ENCODE peak calls at places on chromosomes 5 and 9, in ten cellular contexts. B is gastrocnemius medialis, M is ovary, I is HCT116, R is lower leg skin, S is stomach, F is IMR-90, A is transverse colon, Q is endothelial cell of umbilical vein, U is H1. P is an unnamed sample.

GRCh38 chr5:35598707-35599370 is 18.8 kb upstream of the SPEF2 start:
- DNase-seq in R (no peak), B (no peak), S (peak; percentile 38), M (no peak), U (peak; percentile 46), I (peak; percentile 13), Q (no peak), A (peak; percentile 53), F (no peak), P (no peak)

GRCh38 chr5:159553792-159554191 is 223.5 kb upstream of the IL12B start:
- DNase-seq in M (no peak), S (no peak), Q (no peak), I (no peak), U (no peak), B (no peak), A (no peak), R (no peak), F (no peak), P (no peak)

GRCh38 chr5:82106806-82107205 is 135.0 kb downstream of the ATG10 start:
- DNase-seq in R (no peak), U (no peak), F (no peak), M (no peak), I (no peak), B (no peak), S (no peak), Q (peak; percentile 33), A (no peak), P (no peak)

GRCh38 chr5:141848771-141849370 is 29.3 kb downstream of the PCDH1 start:
- DNase-seq in Q (peak; percentile 94), I (no peak), S (peak; percentile 80), B (no peak), M (no peak), U (peak; percentile 83), F (peak; percentile 66), A (peak; percentile 79), R (peak; percentile 69), P (no peak)

GRCh38 chr5:134005415-134006118 is 792 bp upstream of the VDAC1 start:
- DNase-seq in I (no peak), A (peak; percentile 52), B (no peak), M (peak; percentile 67), U (no peak), S (peak; percentile 50), Q (no peak), F (no peak), R (no peak), P (no peak)

GRCh38 chr5:172597755-172598155 is 43.3 kb upstream of the NEURL1B start:
- DNase-seq in Q (no peak), M (peak; percentile 14), U (no peak), B (no peak), S (no peak), R (no peak), I (no peak), A (peak; percentile 42), F (no peak), P (no peak)

GRCh38 chr5:94314507-94315170 is 303.8 kb downstream of the KIAA0825 start:
- DNase-seq in S (no peak), Q (no peak), I (no peak), U (no peak), F (no peak), A (no peak), B (no peak), M (no peak), R (no peak), P (no peak)

GRCh38 chr5:80097516-80097915 is 62.4 kb downstream of the THBS4 start:
- DNase-seq in U (no peak), S (no peak), R (no peak), F (no peak), A (no peak), Q (no peak), M (no peak), I (no peak), B (no peak), P (no peak)

GRCh38 chr5:78649220-78649700 is 688 bp upstream of the LHFPL2 start:
- DNase-seq in U (no peak), S (no peak), A (no peak), F (no peak), R (no peak), Q (peak; percentile 35), I (no peak), M (no peak), B (no peak), P (no peak)

GRCh38 chr9:87635656-87636501 is 90.0 kb upstream of the CTSL start:
- DNase-seq in B (no peak), R (no peak), S (no peak), F (no peak), A (no peak), U (no peak), I (no peak), M (no peak), Q (no peak), P (no peak)

DNA sequence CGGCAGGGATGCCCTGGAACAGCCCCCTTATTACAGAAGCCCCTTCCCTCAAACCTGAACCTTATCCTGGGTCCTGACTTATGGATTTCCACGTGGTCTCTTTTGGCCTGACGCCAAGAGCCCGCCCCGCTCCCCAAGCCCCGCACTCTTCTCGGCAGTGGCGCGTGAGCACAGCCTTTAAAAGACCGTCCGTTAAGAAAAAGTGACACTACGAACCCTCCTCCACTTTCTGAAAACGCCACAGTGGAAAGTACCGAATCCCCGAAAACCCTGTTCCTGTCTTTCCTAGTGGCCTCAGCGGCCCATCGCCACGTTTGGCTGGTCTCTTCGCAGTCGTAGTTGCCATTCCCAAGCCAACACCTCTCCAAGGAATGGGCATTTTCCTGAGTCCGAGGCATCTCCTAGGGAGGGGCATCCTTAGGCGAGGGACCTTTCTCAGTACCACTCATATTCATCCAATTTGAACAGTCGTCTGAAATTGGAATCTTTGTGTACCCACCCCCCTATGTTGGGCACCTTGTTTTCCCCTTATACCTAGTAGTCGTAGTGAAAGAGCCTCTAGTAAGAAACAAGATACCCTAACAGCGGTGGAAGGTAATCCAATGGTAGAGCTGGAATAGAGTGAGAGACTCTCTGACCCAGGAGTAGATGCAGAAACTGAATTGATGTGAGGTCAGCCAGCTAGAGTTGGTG is 769 bp upstream of the MCIDAS start:
- DNase-seq in S (no peak), I (no peak), F (no peak), A (no peak), Q (no peak), U (no peak), M (no peak), B (no peak), R (no peak), P (no peak)
- H3K4me3 ChIP-seq in S (peak overlapping the region; percentile 60), I (peak overlapping the region; percentile 75), F (no peak overlapping the region), A (no peak overlapping the region), Q (no peak overlapping the region), U (peak overlapping the region; percentile 53), M (no peak overlapping the region), B (peak overlapping the region; percentile 44), R (peak overlapping the region; percentile 25), P (peak overlapping the region; percentile 41)

DNA sequence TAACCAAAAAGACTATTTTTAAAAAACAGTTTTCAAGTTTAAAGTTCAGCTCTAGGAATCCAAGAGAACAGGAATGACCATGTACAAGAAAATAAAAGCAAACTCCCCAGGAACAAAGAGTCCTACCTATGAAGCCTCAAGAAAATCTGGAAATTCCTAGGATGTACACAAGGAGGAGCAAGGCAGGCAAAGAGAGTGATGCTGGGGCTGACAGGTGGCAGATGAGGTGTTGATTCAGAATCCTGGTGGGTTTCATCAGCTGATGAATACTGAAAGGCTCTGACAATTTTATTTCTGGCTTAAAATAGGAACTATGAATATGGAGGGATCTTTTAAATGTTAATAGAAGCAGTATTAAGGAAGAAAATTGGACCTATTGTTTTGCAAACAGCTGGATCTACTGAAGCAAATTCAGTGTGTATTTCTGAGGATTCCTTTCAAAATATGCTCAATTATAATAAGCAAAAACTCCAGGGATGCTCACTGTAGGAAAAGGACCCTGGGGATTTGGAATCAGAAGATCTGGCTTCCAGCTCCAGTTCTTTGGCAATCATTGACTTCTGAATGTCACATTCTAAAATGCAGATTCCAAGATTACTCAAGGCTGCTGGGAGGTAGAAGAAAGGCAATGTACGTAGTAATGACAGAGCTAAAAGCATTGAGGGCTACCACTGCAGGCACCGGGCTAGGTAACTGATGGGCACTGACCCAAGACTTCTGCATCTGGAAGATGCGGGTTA is 28.0 kb upstream of the SH3RF2 start:
- DNase-seq in I (peak; percentile 18), B (no peak), S (no peak), Q (no peak), M (no peak), F (no peak), U (no peak), A (no peak), R (no peak), P (no peak)
- TF ChIP-seq CTCF in I (peak; percentile 65), B (no peak), S (no peak), Q (no peak), M (no peak), F (no peak), U (peak; percentile 38), A (peak; percentile 52), R (no peak), P (no peak)

GRCh38 chr9:35161713-35162604 is at the start of gene UNC13B:
- DNase-seq in R (peak; percentile 94), Q (peak; percentile 96), I (peak; percentile 82), F (peak; percentile 83), M (peak; percentile 97), U (peak; percentile 84), A (peak; percentile 97), B (peak; percentile 94), S (peak; percentile 97), P (peak; percentile 97)
- TF ChIP-seq POLR2A in R (no peak), Q (peak; percentile 96), I (peak; percentile 74), F (peak; percentile 45), M (peak; percentile 61), U (peak; percentile 73), A (peak; percentile 94), B (peak; percentile 91), S (peak; percentile 88), P (peak; percentile 21)

GRCh38 chr9:14183001-14183400 is 130.9 kb downstream of the NFIB start:
- DNase-seq in B (no peak), R (no peak), A (no peak), Q (no peak), I (no peak), M (no peak), S (no peak), U (no peak), F (no peak), P (no peak)

GRCh38 chr9:14180077-14180941 is 133.6 kb downstream of the NFIB start:
- DNase-seq in A (peak; percentile 35), U (no peak), B (no peak), M (peak; percentile 32), S (peak; percentile 53), Q (no peak), F (no peak), R (no peak), I (no peak), P (no peak)

GRCh38 chr9:14185016-14185415 is 128.9 kb downstream of the NFIB start:
- DNase-seq in I (no peak), A (no peak), R (no peak), U (no peak), S (no peak), M (no peak), Q (no peak), B (no peak), F (no peak), P (no peak)

GRCh38 chr9:14179449-14179848 is 134.5 kb downstream of the NFIB start:
- DNase-seq in A (peak; percentile 20), S (peak; percentile 73), F (no peak), U (no peak), I (peak; percentile 26), M (no peak), Q (no peak), R (no peak), B (no peak), P (no peak)

DNA sequence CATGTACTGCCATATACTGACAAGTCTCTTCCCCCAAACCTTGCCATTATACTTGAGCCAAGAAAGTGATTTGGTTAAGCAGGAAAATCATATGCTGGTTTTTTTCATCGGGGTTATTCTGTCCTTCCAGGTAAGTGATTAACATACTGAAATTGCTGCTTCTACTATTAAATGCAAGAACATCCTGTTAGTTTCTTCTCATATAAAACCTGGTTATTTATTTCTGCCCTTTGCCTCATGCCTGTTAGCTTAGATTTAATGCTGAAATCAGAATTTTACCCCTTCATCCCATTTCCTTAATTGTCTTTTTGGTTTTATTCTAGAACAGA is 133.0 kb downstream of the NFIB start:
- DNase-seq in F (no peak), M (no peak), R (no peak), U (no peak), S (no peak), B (no peak), A (no peak), I (no peak), Q (no peak), P (no peak)
- H3K4me3 ChIP-seq in F (no peak overlapping the region), M (peak overlapping the region; percentile 5), R (no peak overlapping the region), U (no peak overlapping the region), S (peak overlapping the region; percentile 13), B (peak overlapping the region; percentile 18), A (no peak overlapping the region), I (no peak overlapping the region), Q (no peak overlapping the region), P (peak overlapping the region; percentile 0)

P was measured in vagina.